ENCODE peak calls at places on chromosomes 7 and 10, in six cellular contexts. D, Q, L, M, S and P are unnamed samples.

GRCh38 chr7:99731638-99732374 is 3.2 kb downstream of the CYP3A7 start:
- DNase-seq in M (no peak), L (no peak), S (no peak), Q (no peak), D (no peak), P (no peak)

GRCh38 chr10:61492596-61492995 is 39.4 kb upstream of the TMEM26 start:
- DNase-seq in Q (no peak), L (no peak), S (no peak), D (no peak), M (no peak), P (no peak)

GRCh38 chr7:150778738-150779301 is 21.3 kb downstream of the TMEM176B start:
- DNase-seq in M (peak), L (peak), S (peak), Q (peak), D (no peak), P (peak)

GRCh38 chr7:69906309-69906995 is 308.2 kb downstream of the AUTS2 start:
- DNase-seq in D (no peak), Q (no peak), L (no peak), S (no peak), M (no peak), P (no peak)

GRCh38 chr10:92419740-92420553 is 129.0 kb downstream of the MARCHF5 start:
- DNase-seq in D (no peak), Q (peak), L (peak), M (peak), S (peak), P (peak)

GRCh38 chr7:77349141-77349540 is 67.0 kb downstream of the GSAP start:
- DNase-seq in M (no peak), S (no peak), L (no peak), D (no peak), Q (no peak), P (no peak)

GRCh38 chr10:103853428-103854264 is 1.7 kb downstream of the SH3PXD2A start:
- DNase-seq in M (no peak), L (no peak), S (no peak), Q (no peak), D (no peak), P (no peak)

GRCh38 chr10:1398626-1399410 is 338.5 kb downstream of the ADARB2 start:
- DNase-seq in D (no peak), Q (peak), M (peak), S (no peak), L (peak), P (no peak)

GRCh38 chr7:143321734-143322133 is 5.8 kb downstream of the CLCN1 start:
- DNase-seq in S (no peak), M (no peak), D (no peak), Q (peak), L (peak), P (no peak)

GRCh38 chr7:117808273-117808868 is 64.9 kb downstream of the CTTNBP2 start:
- DNase-seq in D (peak), S (no peak), Q (peak), L (no peak), M (peak), P (no peak)

GRCh38 chr10:107034023-107034422 is 130.5 kb downstream of the SORCS1 start:
- DNase-seq in S (no peak), D (no peak), M (no peak), L (no peak), Q (no peak), P (no peak)

GRCh38 chr10:53071505-53072125 is 299.0 kb upstream of the MBL2 start:
- DNase-seq in Q (no peak), S (no peak), D (no peak), M (peak), L (no peak), P (no peak)

DNA sequence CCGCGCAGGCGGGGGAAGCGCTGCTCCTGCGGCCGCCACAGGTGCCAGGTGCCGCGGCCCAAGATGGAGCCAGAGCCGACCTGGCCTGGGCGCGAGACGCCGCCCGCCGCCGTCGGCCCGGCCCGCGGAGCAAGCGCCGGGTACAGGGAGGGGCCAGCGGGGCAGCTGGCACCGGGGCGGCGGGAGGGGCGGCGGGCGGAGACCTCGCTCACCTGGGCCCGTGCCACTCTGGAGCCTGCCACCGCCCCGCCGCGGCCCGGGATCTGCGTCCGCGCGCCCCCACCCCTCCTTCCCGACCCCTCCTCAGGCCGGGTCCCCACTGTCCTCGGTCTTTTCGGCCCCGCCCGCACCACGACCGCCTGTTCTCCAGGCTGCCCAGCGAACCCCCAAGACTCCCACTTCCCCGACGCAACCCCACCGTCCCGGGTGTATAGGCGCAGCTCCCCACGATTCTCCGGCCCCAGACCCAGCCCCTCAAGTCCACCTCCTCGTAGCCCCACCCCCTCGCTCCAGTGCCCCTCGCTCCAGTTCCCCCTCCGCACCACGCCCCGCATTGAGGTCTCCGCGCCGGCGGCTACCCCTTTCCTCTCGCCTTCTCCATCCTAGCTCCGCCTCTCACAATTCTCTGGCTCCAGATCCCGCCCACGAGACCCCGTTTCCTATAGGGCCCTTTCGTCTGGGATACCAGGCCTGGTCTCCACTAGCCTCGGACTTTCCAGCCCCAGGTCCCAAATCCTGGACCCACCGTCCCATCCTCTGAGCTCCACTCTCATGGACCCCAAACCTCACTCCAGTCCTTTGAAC is at the start of gene GPRIN2:
- DNase-seq in D (peak), S (peak), Q (peak), L (peak), M (peak), P (peak)
- H3K27ac ChIP-seq in D (no peak), S (peak), Q (peak), L (no peak), M (no peak), P (no peak)

DNA sequence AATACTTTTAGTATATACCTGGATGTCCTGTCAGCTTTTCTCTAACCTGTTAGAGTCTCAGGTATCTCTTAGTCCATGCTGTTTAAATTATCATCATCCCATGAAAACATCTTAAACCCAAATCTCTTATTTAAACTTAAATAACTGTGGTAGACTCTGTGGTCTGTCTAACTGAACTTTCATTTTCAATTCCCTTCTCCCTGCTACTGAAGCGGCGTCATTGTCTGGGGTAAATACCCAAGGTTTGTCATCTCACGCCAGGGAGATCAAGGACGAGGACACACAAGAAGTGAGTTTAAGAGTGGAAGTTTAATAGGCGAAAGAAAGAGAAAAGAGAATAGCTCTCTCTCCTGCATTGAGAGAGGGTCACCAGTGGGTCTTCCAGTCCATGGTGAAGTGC is 804.4 kb upstream of the CELF2 start:
- DNase-seq in L (no peak), M (no peak), D (no peak), Q (no peak), S (no peak), P (no peak)
- H3K4me3 ChIP-seq in L (no peak), M (no peak), D (no peak), Q (no peak), S (no peak), P (no peak)

DNA sequence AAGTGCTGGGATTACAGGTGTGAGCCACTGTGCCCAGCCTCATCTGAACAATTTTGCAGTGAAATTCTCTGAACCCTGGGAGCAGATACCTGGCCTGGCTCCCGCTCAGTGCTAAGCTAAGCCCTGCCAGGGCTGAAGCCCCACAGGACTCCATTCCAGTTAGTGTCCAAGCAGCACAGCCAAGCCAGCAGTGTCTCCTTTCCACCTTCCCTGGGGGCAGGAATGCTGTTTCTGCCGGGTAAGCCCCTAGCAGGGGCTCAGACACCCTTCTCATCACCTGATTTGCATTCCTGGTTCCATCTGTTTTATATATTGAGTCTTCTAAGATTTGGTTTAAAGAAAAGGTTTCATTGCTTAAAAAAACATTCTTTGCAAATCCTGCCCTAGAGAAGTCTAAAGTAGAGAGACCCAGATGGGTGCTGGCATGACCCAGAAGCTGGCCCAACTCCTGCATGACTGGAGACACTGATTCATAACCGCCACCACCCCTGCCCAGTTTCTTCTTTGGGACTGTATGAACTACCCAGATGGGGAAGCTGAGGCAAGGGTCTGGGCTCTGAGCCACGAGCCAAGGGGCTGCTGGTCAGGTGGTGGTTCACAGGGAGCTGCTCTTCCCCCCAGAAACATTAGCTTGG is 14.0 kb downstream of the SLC13A4 start:
- DNase-seq in S (no peak), D (no peak), Q (no peak), M (no peak), L (no peak), P (no peak)
- H3K27ac ChIP-seq in S (no peak), D (peak), Q (no peak), M (no peak), L (no peak), P (no peak)

GRCh38 chr7:234041-234711 is 41.8 kb downstream of the FAM20C start:
- DNase-seq in M (no peak), D (no peak), Q (peak), S (peak), L (no peak), P (no peak)
- H3K4me3 ChIP-seq in M (no peak), D (peak), Q (peak), S (no peak), L (no peak), P (no peak)

DNA sequence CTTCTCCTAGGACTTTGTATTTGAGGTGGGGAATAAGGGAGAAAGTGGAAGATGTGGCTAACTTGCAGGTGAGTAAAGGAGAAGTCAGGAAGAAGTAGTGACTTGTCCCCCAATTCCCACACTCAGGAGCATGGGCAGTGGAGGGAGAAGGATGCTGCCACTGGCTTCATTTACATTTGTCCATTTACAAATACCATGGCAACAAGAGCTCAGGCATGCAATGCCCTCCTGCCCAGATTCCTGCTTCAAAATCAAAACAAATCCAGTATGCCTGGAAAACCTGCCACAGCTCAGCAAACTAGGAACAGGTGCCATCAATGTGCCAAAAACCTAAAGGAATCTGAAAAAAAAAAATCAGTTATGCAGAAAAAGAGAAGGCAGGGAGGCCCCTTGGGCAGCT is 139.9 kb downstream of the KCNMA1 start:
- DNase-seq in Q (no peak), S (no peak), M (no peak), D (no peak), L (no peak), P (no peak)
- H3K27ac ChIP-seq in Q (peak), S (no peak), M (peak), D (peak), L (no peak), P (no peak)

GRCh38 chr10:78977761-78978305 is 90.9 kb upstream of the ZMIZ1 start:
- DNase-seq in Q (no peak), S (peak), D (no peak), L (peak), M (peak), P (peak)
- H3K4me3 ChIP-seq in Q (no peak), S (no peak), D (no peak), L (no peak), M (no peak), P (no peak)

DNA sequence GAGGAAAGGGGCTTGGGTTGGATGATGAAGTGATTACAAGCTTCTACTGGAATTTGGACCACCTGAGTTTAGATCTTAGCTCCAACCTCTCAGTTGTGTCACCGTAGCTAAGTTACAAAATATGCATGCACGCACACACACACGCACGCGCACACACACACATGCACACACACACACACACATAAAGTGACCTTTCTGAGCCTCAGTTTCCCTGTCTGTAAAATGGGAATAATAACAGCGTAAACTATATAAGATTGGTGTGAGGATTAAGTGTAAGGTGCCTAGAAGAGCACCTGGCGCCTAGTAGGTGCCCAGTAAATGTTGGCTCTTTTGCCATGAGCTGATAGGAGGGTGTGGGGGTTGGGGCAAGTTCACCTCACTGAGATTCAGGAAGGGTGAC is 12.6 kb upstream of the AQP1 start:
- DNase-seq in S (no peak), Q (no peak), D (no peak), L (no peak), M (no peak), P (no peak)
- H3K27ac ChIP-seq in S (no peak), Q (no peak), D (peak), L (no peak), M (peak), P (peak)

GRCh38 chr10:11745045-11745444 is 2.9 kb downstream of the ECHDC3 start:
- DNase-seq in Q (no peak), L (no peak), S (no peak), D (no peak), M (no peak), P (no peak)

GRCh38 chr10:11742009-11742778 is at the start of gene ECHDC3:
- DNase-seq in Q (peak), S (peak), M (peak), D (no peak), L (peak), P (peak)

GRCh38 chr10:11742779-11743298 is 657 bp downstream of the ECHDC3 start:
- DNase-seq in Q (no peak), L (no peak), S (no peak), M (peak), D (no peak), P (peak)

GRCh38 chr10:11741608-11742007 is 574 bp upstream of the ECHDC3 start:
- DNase-seq in S (no peak), D (no peak), L (peak), Q (no peak), M (no peak), P (no peak)

DNA sequence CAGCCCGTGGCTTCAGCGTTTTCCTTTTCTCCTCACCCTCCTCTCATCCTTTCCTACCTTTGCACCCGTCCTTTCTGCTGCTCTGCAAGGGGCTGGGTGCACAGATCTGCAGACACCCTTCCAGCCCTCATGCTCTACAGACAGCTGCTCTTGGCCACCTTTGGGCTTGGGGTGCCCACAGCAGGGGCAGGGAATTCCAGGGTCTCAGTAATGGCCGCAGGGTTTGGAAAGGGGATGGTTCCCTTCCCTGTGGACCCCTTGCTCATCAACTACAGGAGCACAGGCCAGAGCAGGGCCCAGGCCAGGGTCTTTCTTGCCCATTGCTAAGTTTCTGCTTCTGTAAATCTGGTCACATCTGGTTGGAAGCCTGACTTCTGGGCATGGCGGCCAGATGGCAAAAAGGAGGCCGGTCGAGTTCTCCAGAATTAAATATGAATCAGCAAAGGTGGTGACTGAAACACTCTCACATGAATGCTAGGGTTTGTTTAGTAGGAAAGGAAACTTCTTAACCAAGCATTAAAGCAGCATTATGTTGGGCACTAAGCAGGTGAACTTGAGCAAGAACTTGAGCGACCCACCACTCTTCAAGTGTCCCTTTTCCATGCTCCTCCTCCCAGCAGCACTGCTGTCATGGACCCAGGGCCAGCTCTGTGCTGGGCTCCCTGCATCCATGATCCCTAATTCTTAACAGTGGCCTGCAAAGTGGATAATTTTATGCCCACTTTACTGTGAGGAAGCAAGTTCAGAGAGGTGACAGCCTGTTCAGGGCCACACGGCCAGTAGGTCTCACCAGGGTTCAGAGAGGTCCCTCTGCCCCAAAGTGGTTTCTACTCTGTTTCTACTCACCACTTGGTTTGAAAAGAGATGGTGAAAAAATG is 1.5 kb downstream of the ECHDC3 start:
- DNase-seq in D (no peak), M (no peak), Q (no peak), L (peak), S (no peak), P (no peak)
- H3K4me3 ChIP-seq in D (no peak), M (peak), Q (peak), L (peak), S (no peak), P (no peak)

DNA sequence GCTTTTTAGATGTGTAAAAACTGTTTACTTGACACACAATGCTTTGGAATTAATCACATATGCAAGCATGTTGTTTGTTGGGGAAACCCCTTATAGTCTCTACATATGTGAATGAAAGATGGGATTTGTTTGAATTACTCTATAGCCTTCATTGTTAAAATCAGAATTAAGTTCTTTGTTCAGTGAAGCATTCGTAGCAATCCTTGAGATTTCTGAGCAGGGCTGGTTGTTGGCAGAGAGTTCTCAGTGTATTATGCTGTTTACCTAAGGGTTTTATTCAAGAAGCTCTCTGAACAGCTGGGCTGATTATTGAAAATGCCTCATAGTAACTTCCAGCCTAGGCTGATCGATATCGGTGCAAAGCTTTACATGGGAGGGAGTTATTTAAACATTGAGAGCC is 190.9 kb downstream of the VTI1A start:
- DNase-seq in S (no peak), D (no peak), M (no peak), L (no peak), Q (no peak), P (no peak)
- H3K27ac ChIP-seq in S (peak), D (no peak), M (no peak), L (no peak), Q (no peak), P (no peak)

DNA sequence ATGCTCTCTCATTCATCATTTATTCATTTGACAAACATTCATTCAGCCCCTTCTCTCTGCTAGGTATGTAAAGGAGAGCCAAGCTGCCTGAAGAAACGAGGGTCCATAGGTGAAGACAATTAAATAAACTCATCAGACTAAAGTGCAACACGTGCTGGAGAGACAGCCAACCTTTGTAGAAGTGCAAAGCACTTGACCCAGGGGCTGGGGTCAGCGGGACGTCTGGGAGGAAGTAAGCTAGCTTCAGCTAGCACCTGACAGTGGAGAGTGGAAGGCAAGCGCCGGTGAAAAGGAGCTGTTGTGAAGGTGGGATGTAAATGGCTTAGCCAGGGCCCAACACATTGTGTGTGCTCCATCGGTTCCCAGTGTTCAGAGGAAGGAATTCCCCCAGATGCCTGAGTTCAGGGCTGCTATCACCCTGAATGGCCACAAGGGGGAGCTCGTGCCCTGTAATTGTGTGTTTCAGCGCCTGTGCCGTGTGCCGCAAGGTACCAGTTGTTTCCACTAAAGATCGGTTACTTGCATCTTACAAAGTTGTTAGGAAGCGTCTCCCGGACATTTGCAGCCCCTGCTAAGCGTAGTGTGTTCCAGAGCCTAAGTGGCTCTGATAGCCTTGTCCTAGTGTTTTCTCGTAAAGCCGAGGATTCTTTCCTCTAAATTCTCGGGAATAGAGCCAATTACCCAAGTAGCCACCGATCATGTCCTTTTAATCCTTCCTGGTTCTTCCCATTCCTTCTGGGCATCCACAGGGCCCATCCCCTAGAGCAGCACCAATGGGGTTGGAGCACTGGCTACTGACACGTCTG is 30.6 kb downstream of the TLX1 start:
- DNase-seq in S (peak), D (peak), L (peak), M (peak), Q (peak), P (peak)
- H3K4me3 ChIP-seq in S (no peak), D (peak), L (no peak), M (no peak), Q (peak), P (no peak)